ENCODE peak calls at places on chromosomes 11 and 22, in four cellular contexts. F is fibroblast of lung, P is astrocyte, Q is suprapubic skin. W is an unnamed sample. For H3K27me3, the result is how much of the 10 kb centered on the place peaks cover.

GRCh38 chr22:43734370-43735005 is 77.6 kb downstream of the EFCAB6 start:
- DNase-seq in P (no peak), F (no peak), Q (no peak), W (no peak)

GRCh38 chr11:3189886-3190583 is 24.9 kb upstream of the OSBPL5 start:
- DNase-seq in Q (no peak), F (no peak), P (no peak), W (no peak)

GRCh38 chr11:93526691-93527583 is 16.3 kb downstream of the SMCO4 start:
- DNase-seq in Q (no peak), P (no peak), F (no peak), W (no peak)

GRCh38 chr11:23124249-23124648 is 264.0 kb upstream of the CCDC179 start:
- DNase-seq in Q (no peak), F (peak), P (no peak), W (no peak)

GRCh38 chr22:31943976-31944699 is at the start of gene YWHAH:
- DNase-seq in P (peak), F (peak), Q (peak), W (peak)

GRCh38 chr11:61744181-61744580 is 8.3 kb upstream of the MYRF start:
- DNase-seq in F (no peak), Q (no peak), P (peak), W (no peak)

GRCh38 chr11:67354314-67355022 is 1.1 kb upstream of the POLD4 start:
- DNase-seq in Q (no peak), F (peak), P (peak), W (peak)

GRCh38 chr11:124069429-124070401 is 28.6 kb upstream of the OR10G7 start:
- DNase-seq in P (peak), F (peak), Q (no peak), W (peak)

GRCh38 chr11:32312206-32312817 is 123.0 kb downstream of the WT1 start:
- DNase-seq in F (peak), P (peak), Q (no peak), W (no peak)

GRCh38 chr11:105852427-105852826 is 169.6 kb downstream of the MSANTD4 start:
- DNase-seq in F (no peak), Q (no peak), P (no peak), W (no peak)

GRCh38 chr11:11148104-11148509 is 204.9 kb downstream of the CSNK2A3 start:
- DNase-seq in P (peak), Q (no peak), F (peak), W (peak)

GRCh38 chr11:92130432-92130831 is 94.2 kb upstream of the FAT3 start:
- DNase-seq in P (peak), Q (no peak), F (peak), W (no peak)

DNA sequence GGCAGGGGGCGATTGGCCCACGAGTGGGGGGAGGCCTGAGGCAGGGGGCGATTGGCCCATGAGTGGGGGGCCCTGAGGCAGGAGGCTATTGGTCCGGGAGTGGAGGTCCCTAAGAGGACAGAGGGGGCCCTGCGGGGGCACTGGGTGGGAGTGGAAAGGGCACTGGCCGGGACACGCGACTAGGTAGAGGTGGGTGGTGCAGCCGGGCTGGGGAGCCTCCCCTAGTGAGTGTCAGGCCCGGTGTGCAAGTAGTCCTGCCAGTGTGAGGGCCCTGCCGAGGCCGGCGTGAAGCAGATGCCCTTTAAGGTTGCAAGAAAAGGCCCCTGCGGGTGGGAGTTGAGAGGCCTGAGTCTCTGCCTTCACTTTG is 909 bp upstream of the BRD1 start:
- DNase-seq in Q (no peak), P (no peak), F (no peak), W (no peak)
- H3K27ac ChIP-seq in Q (no peak), P (no peak), F (no peak), W (no peak)

GRCh38 chr11:27696961-27697360 is 3.3 kb downstream of the BDNF start:
- DNase-seq in F (peak), Q (no peak), P (peak), W (no peak)

GRCh38 chr11:27696112-27696511 is 4.1 kb downstream of the BDNF start:
- DNase-seq in F (peak), P (no peak), Q (no peak), W (no peak)

GRCh38 chr11:27698872-27699241 is 1.4 kb downstream of the BDNF start:
- DNase-seq in F (peak), Q (peak), P (peak), W (peak)

GRCh38 chr11:27699242-27699925 is 871 bp downstream of the BDNF start:
- DNase-seq in P (peak), F (peak), Q (no peak), W (no peak)

GRCh38 chr11:27697679-27698275 is 2.5 kb downstream of the BDNF start:
- DNase-seq in F (no peak), Q (no peak), P (peak), W (no peak)
- H3K27me3 ChIP-seq in F (under half), Q (half or more), P (under half), W (under half)

GRCh38 chr11:43941257-43941879 is 1.1 kb upstream of the C11orf96 start:
- DNase-seq in Q (no peak), P (no peak), F (peak), W (no peak)

GRCh38 chr11:43944761-43945311 is 2.4 kb downstream of the C11orf96 start:
- DNase-seq in Q (no peak), P (no peak), F (no peak), W (peak)

GRCh38 chr11:43943931-43944751 is 1.7 kb downstream of the C11orf96 start:
- DNase-seq in P (peak), F (no peak), Q (no peak), W (peak)

GRCh38 chr11:43943357-43943930 is 1.0 kb downstream of the C11orf96 start:
- DNase-seq in P (no peak), F (no peak), Q (no peak), W (peak)

DNA sequence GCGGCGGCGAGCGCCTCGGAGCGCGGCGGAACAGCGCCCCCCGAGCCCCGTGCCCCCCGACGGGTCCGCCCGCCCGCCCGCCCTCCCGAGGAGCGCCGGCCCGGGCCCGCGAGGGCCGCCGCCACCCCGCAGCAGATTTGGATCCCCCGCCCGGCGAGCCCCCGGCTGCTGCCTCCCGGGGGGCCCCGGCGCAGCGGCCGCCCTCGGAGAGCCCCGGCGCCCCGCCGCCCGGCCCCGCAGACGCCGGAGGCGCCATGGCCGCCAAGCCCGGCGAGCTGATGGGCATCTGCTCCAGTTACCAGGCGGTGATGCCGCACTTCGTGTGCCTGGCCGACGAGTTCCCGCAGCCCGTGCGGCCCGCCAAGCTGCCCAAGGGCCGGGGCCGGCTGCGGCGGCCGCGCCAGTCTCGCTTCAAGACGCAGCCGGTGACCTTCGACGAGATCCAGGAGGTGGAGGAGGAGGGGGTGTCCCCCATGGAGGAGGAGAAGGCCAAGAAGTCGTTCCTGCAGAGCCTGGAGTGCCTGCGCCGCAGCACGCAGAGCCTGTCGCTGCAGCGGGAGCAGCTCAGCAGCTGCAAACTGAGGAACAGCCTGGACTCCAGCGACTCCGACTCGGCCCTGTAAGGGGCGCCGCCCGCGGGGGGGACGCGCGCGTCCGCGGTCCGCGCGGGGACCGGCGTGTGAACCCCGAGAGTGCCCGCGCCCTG is 367 bp downstream of the C11orf96 start:
- DNase-seq in F (peak), Q (no peak), P (peak), W (peak)
- H3K27ac ChIP-seq in F (no peak), Q (peak), P (no peak), W (peak)

GRCh38 chr11:64510759-64511158 is 80.3 kb upstream of the SLC22A12 start:
- DNase-seq in P (no peak), Q (peak), F (no peak), W (no peak)

GRCh38 chr11:64518928-64519327 is 72.1 kb upstream of the SLC22A12 start:
- DNase-seq in F (no peak), P (no peak), Q (no peak), W (no peak)

GRCh38 chr11:64511966-64512365 is 79.1 kb upstream of the SLC22A12 start:
- DNase-seq in F (no peak), Q (no peak), P (no peak), W (no peak)

GRCh38 chr11:64516226-64516625 is 74.8 kb upstream of the SLC22A12 start:
- DNase-seq in F (no peak), P (no peak), Q (no peak), W (no peak)

DNA sequence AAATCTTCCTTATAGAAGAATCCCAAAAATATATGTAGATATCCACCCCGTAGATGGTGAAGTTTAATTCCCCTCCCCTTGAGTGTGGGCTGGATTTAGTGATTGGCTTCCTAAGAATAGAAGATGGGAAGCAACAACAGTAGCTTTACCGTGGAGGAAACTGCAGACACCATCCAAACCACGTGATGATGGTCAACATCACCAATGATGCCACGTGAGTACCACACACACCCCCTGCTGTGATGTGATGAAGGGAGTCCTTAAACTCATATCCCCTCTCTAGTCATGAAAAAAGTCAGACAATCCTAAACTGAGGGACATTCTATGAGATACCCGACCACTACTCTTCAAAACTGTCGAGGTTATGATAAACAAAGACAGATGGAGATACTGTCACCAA is 76.4 kb upstream of the SLC22A12 start:
- DNase-seq in F (no peak), Q (no peak), P (no peak), W (no peak)
- H3K27me3 ChIP-seq in F (under half), Q (under half), P (under half), W (half or more)

DNA sequence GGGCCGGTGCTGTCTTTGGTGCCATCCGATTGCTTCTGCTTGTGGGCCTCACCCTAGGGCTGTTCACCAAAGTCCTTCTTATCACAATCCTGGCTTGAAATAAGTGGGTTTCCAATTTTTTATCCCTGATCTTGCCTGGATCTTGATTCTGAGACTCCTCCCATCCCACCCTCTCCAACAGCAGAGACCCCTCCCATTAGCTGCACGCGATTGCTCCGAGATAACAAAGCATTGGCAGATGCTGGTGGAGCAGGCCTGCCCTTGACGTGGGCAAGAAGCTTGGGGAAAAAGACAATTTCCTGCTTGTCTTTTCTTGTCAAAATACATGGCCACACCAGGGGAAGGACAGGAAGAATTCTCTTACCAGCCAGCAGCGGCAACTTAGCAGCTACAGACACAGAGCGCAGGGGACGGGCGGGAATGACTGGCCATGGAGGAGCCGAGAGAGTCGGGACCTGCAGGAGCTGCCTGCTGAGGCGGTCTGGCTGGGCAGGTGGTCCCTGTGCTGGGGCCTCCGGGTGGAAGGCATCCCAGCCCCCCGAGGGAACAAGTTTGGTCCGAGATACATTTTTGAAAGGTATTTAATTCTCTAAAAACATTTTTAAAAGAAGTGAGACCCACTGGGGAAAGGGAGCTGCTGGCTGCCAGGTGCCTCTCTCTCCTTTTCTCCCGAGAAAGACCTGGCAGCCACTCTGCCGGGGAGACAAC is 9.7 kb upstream of the BID start:
- DNase-seq in F (no peak), P (no peak), Q (no peak), W (no peak)
- H3K27ac ChIP-seq in F (no peak), P (no peak), Q (no peak), W (no peak)

DNA sequence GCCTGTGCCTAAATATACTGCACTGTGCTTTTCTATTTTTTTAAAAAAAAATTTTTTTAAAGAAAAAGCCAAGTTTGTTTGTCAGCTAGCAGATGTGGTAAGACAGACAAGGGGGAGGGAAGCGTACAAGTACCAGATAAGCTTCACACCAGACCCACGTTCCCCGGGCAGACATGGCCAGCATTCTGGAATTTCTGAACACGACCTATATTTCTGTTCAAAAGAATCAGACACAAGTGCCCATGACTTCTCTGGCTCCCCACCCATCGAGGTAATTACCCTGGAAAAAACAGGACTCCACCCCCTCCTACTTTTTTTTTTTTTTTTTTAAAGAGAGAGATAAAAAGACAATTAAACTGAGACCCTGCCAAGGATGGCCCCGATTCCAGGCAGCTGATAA is 425.4 kb downstream of the SHANK2 start:
- DNase-seq in F (no peak), P (no peak), Q (no peak), W (no peak)
- H3K27me3 ChIP-seq in F (under half), P (under half), Q (half or more), W (under half)